ENCODE peak calls at places on chromosomes 5 and 9, in eight cellular contexts. J, K, W, Z, G, X, L and T are unnamed samples.

GRCh38 chr5:168177831-168178450 is 113.5 kb upstream of the WWC1 start:
- DNase-seq in J (no peak), K (no peak), W (no peak), Z (no peak), G (no peak), X (no peak), L (no peak), T (no peak)

GRCh38 chr5:173770637-173771036 is 117.5 kb upstream of the CPEB4 start:
- DNase-seq in J (no peak), K (no peak), W (no peak), Z (no peak), G (no peak), X (no peak), L (no peak), T (no peak)

GRCh38 chr5:171442287-171443042 is 23.0 kb downstream of the FGF18 start:
- DNase-seq in J (no peak), K (no peak), W (no peak), Z (peak; percentile 70), G (no peak), X (no peak), L (no peak), T (no peak)

GRCh38 chr9:131579789-131580211 is 34.5 kb downstream of the PRRT1B start:
- DNase-seq in J (no peak), K (no peak), W (no peak), Z (no peak), G (no peak), X (no peak), L (no peak), T (no peak)

GRCh38 chr9:15231788-15232635 is 75.0 kb downstream of the TTC39B start:
- DNase-seq in J (no peak), K (no peak), W (peak; percentile 8), Z (peak; percentile 54), G (peak; percentile 32), X (peak; percentile 23), L (peak; percentile 25), T (no peak)

GRCh38 chr5:174535691-174536090 is 188.7 kb upstream of the MSX2 start:
- DNase-seq in J (no peak), K (no peak), W (no peak), Z (no peak), G (no peak), X (no peak), L (no peak), T (no peak)

GRCh38 chr5:19143935-19144334 is 844.1 kb downstream of the CDH18 start:
- DNase-seq in J (no peak), K (no peak), W (no peak), Z (no peak), G (no peak), X (no peak), L (no peak), T (no peak)

GRCh38 chr5:153460421-153460820 is 30.0 kb upstream of the GRIA1 start:
- DNase-seq in J (no peak), K (no peak), W (no peak), Z (no peak), G (no peak), X (no peak), L (no peak), T (no peak)

GRCh38 chr5:134127376-134127861 is 12.9 kb downstream of the TCF7 start:
- DNase-seq in J (peak; percentile 56), K (no peak), W (no peak), Z (peak; percentile 68), G (no peak), X (no peak), L (peak; percentile 81), T (no peak)

GRCh38 chr5:119379929-119380328 is 24.1 kb downstream of the TNFAIP8 start:
- DNase-seq in J (no peak), K (no peak), W (no peak), Z (no peak), G (no peak), X (no peak), L (no peak), T (no peak)

GRCh38 chr9:36803951-36804350 is 230.1 kb downstream of the PAX5 start:
- DNase-seq in J (no peak), K (no peak), W (no peak), Z (no peak), G (no peak), X (no peak), L (no peak), T (no peak)

GRCh38 chr5:139458580-139459407 is 3.7 kb downstream of the ECSCR start:
- DNase-seq in J (peak; percentile 66), K (no peak), W (no peak), Z (peak; percentile 57), G (no peak), X (no peak), L (peak; percentile 93), T (no peak)